ENCODE peak calls at places on chromosome 14, in five cellular contexts. Y, B, R, V and O are unnamed samples.
A peak's percentile ranks its signal among the peaks of the same experiment; 100 is the strongest.

GRCh38 chr14:35122696-35123387 is 490 bp downstream of the PRORP start:
- DNase-seq in Y (no peak), B (no peak), R (no peak), V (no peak), O (peak; percentile 11)

GRCh38 chr14:24392327-24393098 is 6.3 kb upstream of the NYNRIN start:
- DNase-seq in Y (no peak), B (no peak), R (no peak), V (no peak), O (no peak)

GRCh38 chr14:68137704-68138619 is 318.4 kb downstream of the RAD51B start:
- DNase-seq in Y (peak; percentile 72), B (peak; percentile 44), R (no peak), V (no peak), O (no peak)

GRCh38 chr14:55717621-55718020 is 137.6 kb downstream of the KTN1 start:
- DNase-seq in Y (no peak), B (no peak), R (no peak), V (no peak), O (no peak)

GRCh38 chr14:101505216-101505970 is 55.9 kb upstream of the DIO3 start:
- DNase-seq in Y (peak; percentile 41), B (peak; percentile 5), R (peak; percentile 41), V (no peak), O (no peak)

GRCh38 chr14:29465095-29465494 is 462.6 kb downstream of the PRKD1 start:
- DNase-seq in Y (no peak), B (no peak), R (no peak), V (no peak), O (no peak)

GRCh38 chr14:24054646-24055045 is 2.8 kb downstream of the CARMIL3 start:
- DNase-seq in Y (no peak), B (no peak), R (no peak), V (no peak), O (no peak)

GRCh38 chr14:68782091-68782981 is 10.5 kb downstream of the ZFP36L1 start:
- DNase-seq in Y (peak; percentile 58), B (no peak), R (no peak), V (no peak), O (no peak)

GRCh38 chr14:33916663-33917565 is 34.0 kb downstream of the EGLN3 start:
- DNase-seq in Y (no peak), B (no peak), R (no peak), V (no peak), O (no peak)

GRCh38 chr14:85528080-85528881 is 1.7 kb upstream of the FLRT2 start:
- DNase-seq in Y (no peak), B (peak; percentile 53), R (no peak), V (no peak), O (no peak)

GRCh38 chr14:102985665-102986064 is 63.2 kb downstream of the AMN start:
- DNase-seq in Y (no peak), B (no peak), R (no peak), V (no peak), O (no peak)

GRCh38 chr14:50059773-50060629 is 56.4 kb downstream of the VCPKMT start:
- DNase-seq in Y (peak; percentile 44), B (no peak), R (no peak), V (no peak), O (no peak)

GRCh38 chr14:41419709-41420108 is 187.0 kb upstream of the LRFN5 start:
- DNase-seq in Y (no peak), B (no peak), R (no peak), V (no peak), O (no peak)

GRCh38 chr14:32720927-32721326 is 217.8 kb upstream of the NPAS3 start:
- DNase-seq in Y (no peak), B (no peak), R (no peak), V (no peak), O (no peak)

GRCh38 chr14:90647469-90647868 is 168.8 kb downstream of the TTC7B start:
- DNase-seq in Y (no peak), B (no peak), R (no peak), V (no peak), O (no peak)

GRCh38 chr14:97866664-97867063 is 1069.5 kb downstream of the VRK1 start:
- DNase-seq in Y (no peak), B (no peak), R (no peak), V (no peak), O (no peak)

GRCh38 chr14:90239139-90239538 is 17.2 kb upstream of the PSMC1 start:
- DNase-seq in Y (no peak), B (no peak), R (no peak), V (no peak), O (no peak)

GRCh38 chr14:51014625-51015024 is 70.3 kb upstream of the PYGL start:
- DNase-seq in Y (no peak), B (no peak), R (no peak), V (no peak), O (no peak)

GRCh38 chr14:69812725-69813124 is 15.7 kb upstream of the SLC10A1 start:
- DNase-seq in Y (no peak), B (no peak), R (no peak), V (no peak), O (no peak)

GRCh38 chr14:22493143-22493542 is 95.9 kb downstream of the DAD1 start:
- DNase-seq in Y (no peak), B (no peak), R (no peak), V (no peak), O (no peak)
- H3K4me3 ChIP-seq in Y (no peak overlapping the region), B (no peak overlapping the region), R (no peak overlapping the region), V (peak overlapping the region; percentile 67), O (no peak overlapping the region)

DNA sequence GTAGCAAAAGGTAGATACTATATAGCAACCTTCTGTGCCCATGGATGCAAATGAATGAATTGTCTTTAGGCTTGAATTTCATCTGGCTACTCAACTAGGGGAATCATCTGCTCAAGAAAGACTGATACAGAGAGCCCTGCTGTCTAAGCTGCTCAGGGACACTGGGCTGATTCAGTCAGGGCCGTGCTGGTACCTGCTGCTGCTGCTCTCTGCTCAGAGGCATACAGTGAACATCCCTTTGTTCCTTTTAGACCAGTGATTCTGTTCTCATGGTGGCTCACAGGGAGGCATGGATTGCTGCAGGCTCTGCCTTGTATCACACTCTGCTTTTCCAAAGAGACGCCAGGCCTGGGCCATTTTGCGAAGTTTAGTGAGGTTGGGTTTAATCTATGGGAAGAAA is 14.1 kb downstream of the EIF2B2 start:
- DNase-seq in Y (no peak), B (peak; percentile 32), R (no peak), V (no peak), O (no peak)
- H3K4me3 ChIP-seq in Y (no peak overlapping the region), B (no peak overlapping the region), R (no peak overlapping the region), V (no peak overlapping the region), O (no peak overlapping the region)

GRCh38 chr14:73785336-73785833 is 66.2 kb upstream of the PTGR2 start:
- DNase-seq in Y (peak; percentile 70), B (peak; percentile 48), R (no peak), V (no peak), O (no peak)
- H3K4me3 ChIP-seq in Y (peak overlapping the region; percentile 73), B (no peak overlapping the region), R (peak overlapping the region; percentile 74), V (peak overlapping the region; percentile 91), O (no peak overlapping the region)

GRCh38 chr14:74572829-74573360 is 39.1 kb downstream of the LTBP2 start:
- DNase-seq in Y (no peak), B (no peak), R (no peak), V (no peak), O (no peak)
- H3K4me3 ChIP-seq in Y (no peak overlapping the region), B (no peak overlapping the region), R (no peak overlapping the region), V (no peak overlapping the region), O (no peak overlapping the region)

GRCh38 chr14:104592292-104592672 is 12.3 kb downstream of the TMEM179 start:
- DNase-seq in Y (no peak), B (no peak), R (no peak), V (no peak), O (no peak)

GRCh38 chr14:104594310-104595046 is 10.1 kb downstream of the TMEM179 start:
- DNase-seq in Y (no peak), B (no peak), R (peak; percentile 28), V (no peak), O (no peak)

GRCh38 chr14:104593241-104593701 is 11.3 kb downstream of the TMEM179 start:
- DNase-seq in Y (no peak), B (no peak), R (peak; percentile 34), V (no peak), O (no peak)

GRCh38 chr14:104592785-104593184 is 11.8 kb downstream of the TMEM179 start:
- DNase-seq in Y (no peak), B (no peak), R (no peak), V (no peak), O (no peak)

DNA sequence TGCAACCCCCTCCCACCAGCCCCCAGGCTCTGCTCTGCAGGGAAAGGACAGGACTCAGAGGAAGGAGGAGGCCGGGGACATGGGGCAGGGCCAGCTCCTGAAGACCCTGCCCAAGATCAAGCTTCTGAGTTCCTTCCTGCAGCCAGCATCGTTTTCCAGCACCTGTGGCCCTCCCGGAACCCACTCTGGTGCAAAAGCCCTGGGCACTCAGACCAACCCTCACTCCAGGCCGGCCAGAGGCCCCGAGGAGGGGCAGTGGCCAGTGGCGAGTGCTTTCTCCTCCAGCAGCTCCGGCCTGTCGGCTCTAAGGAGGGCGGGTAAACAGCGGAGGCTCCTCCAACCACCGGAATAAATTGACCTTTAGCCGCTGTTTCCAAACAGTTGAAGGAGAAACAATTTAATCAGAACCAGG is 10.9 kb downstream of the TMEM179 start:
- DNase-seq in Y (no peak), B (no peak), R (peak; percentile 28), V (no peak), O (no peak)
- H3K4me3 ChIP-seq in Y (no peak overlapping the region), B (no peak overlapping the region), R (no peak overlapping the region), V (no peak overlapping the region), O (no peak overlapping the region)

DNA sequence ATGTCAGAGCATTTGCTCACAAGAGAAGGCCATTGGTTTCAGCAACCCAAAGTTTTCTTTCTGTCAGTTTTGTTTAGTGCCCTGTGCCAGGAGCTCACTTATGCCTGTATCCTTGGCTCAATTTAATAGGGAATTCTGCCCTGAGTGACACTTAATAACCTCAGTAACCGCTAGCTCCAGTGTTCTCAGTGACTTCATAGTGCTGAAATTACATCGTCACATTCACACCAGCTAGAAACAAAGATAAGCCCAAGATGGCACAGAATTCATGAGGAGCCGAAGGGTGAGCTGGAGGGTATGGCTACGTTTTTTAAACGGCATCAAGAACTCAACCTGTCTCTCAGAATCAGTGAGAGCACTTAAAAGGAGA is 37.1 kb downstream of the PTGER2 start:
- DNase-seq in Y (no peak), B (no peak), R (no peak), V (no peak), O (no peak)
- H3K4me3 ChIP-seq in Y (no peak overlapping the region), B (no peak overlapping the region), R (no peak overlapping the region), V (peak overlapping the region; percentile 18), O (no peak overlapping the region)

DNA sequence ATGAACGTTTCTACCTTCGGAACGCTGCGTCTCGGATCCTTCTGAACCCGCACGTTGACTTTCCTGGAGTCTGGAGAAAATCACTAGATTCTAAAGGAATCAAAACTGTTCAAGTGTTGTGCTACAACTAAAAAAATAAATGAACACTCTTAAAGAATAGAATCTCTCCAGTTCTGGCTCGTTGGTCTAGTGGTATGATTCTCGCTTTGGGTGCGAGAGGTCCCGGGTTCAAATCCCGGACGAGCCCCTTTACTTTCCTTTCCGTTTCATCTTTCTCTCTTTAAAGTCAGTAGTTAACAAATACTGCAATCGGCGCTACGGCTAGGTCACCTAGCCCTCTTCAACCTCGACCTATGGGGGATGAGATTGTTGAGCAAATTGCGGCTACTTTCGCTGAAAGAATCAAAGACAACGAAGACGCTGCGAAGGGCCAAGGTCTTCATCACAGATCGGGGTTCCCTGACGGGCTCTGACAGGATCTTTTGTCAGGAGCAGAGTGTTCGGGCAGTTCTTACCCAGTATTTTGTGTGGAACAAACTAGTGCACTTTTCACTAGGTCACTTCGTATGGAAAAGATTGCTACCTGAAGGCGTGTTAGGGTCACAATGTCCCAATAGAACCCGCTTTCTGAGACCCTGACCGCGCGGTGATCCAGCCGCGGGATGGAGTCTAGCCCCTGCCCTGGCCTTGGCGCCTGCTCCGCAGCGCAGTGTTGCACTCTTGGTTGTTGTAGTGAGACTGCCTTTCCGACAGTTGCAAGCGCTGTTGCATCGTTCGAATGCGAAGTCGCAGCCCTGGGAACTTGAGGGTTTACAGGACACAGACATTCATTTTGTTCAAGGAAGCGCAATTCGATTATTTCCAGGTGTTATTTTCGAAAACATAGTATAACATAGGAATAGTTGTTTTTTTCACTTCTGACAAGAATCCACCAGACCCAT is 8.4 kb downstream of the OR6S1 start:
- DNase-seq in Y (peak; percentile 63), B (no peak), R (no peak), V (no peak), O (peak; percentile 70)
- H3K4me3 ChIP-seq in Y (peak overlapping the region; percentile 20), B (no peak overlapping the region), R (peak overlapping the region; percentile 40), V (peak overlapping the region; percentile 51), O (peak overlapping the region; percentile 67)